ENCODE peak calls at places on chromosomes 5 and 9, in ten cellular contexts. One of them, this sample, is unnamed.
A peak's percentile ranks its signal among the peaks of the same experiment; 100 is the strongest.

GRCh38 chr5:61941637-61942036 is 364.4 kb upstream of the KIF2A start:
- DNase-seq in B cell: no peak
- DNase-seq in OCI-LY7: no peak
- DNase-seq in vagina: no peak
- DNase-seq in A549: no peak
- DNase-seq in brain microvascular endothelial cell: no peak
- DNase-seq in CD8-positive, alpha-beta T cell: no peak
- DNase-seq in neural crest cell: no peak
- DNase-seq in HCT116: no peak
- DNase-seq in prostate gland: no peak
- DNase-seq in this sample: no peak

GRCh38 chr5:113276001-113276400 is 158.8 kb downstream of the TSSK1B start:
- DNase-seq in B cell: no peak
- DNase-seq in OCI-LY7: no peak
- DNase-seq in vagina: no peak
- DNase-seq in A549: no peak
- DNase-seq in brain microvascular endothelial cell: no peak
- DNase-seq in CD8-positive, alpha-beta T cell: no peak
- DNase-seq in neural crest cell: no peak
- DNase-seq in HCT116: no peak
- DNase-seq in prostate gland: no peak
- DNase-seq in this sample: no peak

GRCh38 chr5:143040622-143041021 is 270.4 kb downstream of the ARHGAP26 start:
- DNase-seq in B cell: no peak
- DNase-seq in OCI-LY7: no peak
- DNase-seq in vagina: no peak
- DNase-seq in A549: no peak
- DNase-seq in brain microvascular endothelial cell: no peak
- DNase-seq in CD8-positive, alpha-beta T cell: no peak
- DNase-seq in neural crest cell: no peak
- DNase-seq in HCT116: no peak
- DNase-seq in prostate gland: no peak
- DNase-seq in this sample: no peak

GRCh38 chr5:140497897-140498296 is 49.6 kb upstream of the EIF4EBP3 start:
- DNase-seq in B cell: no peak
- DNase-seq in OCI-LY7: no peak
- DNase-seq in vagina: no peak
- DNase-seq in A549: no peak
- DNase-seq in brain microvascular endothelial cell: no peak
- DNase-seq in CD8-positive, alpha-beta T cell: no peak
- DNase-seq in neural crest cell: no peak
- DNase-seq in HCT116: no peak
- DNase-seq in prostate gland: no peak
- DNase-seq in this sample: no peak

GRCh38 chr5:4855889-4856288 is 284.2 kb upstream of the ADAMTS16 start:
- DNase-seq in B cell: no peak
- DNase-seq in OCI-LY7: no peak
- DNase-seq in vagina: no peak
- DNase-seq in A549: no peak
- DNase-seq in brain microvascular endothelial cell: no peak
- DNase-seq in CD8-positive, alpha-beta T cell: no peak
- DNase-seq in neural crest cell: no peak
- DNase-seq in HCT116: no peak
- DNase-seq in prostate gland: no peak
- DNase-seq in this sample: no peak

GRCh38 chr5:104062495-104063377 is 500.1 kb upstream of the NUDT12 start:
- DNase-seq in B cell: no peak
- DNase-seq in OCI-LY7: no peak
- DNase-seq in vagina: no peak
- DNase-seq in A549: no peak
- DNase-seq in brain microvascular endothelial cell: no peak
- DNase-seq in CD8-positive, alpha-beta T cell: no peak
- DNase-seq in neural crest cell: no peak
- DNase-seq in HCT116: peak; percentile 34
- DNase-seq in prostate gland: no peak
- DNase-seq in this sample: no peak

GRCh38 chr9:97315550-97315949 is 8.1 kb downstream of the CCDC180 start:
- DNase-seq in B cell: no peak
- DNase-seq in OCI-LY7: no peak
- DNase-seq in vagina: peak; percentile 77
- DNase-seq in A549: no peak
- DNase-seq in brain microvascular endothelial cell: peak; percentile 30
- DNase-seq in CD8-positive, alpha-beta T cell: no peak
- DNase-seq in neural crest cell: no peak
- DNase-seq in HCT116: no peak
- DNase-seq in prostate gland: no peak
- DNase-seq in this sample: no peak

GRCh38 chr5:145681686-145682085 is 153.5 kb downstream of the PRELID2 start:
- DNase-seq in B cell: no peak
- DNase-seq in OCI-LY7: peak; percentile 78
- DNase-seq in vagina: no peak
- DNase-seq in A549: peak; percentile 71
- DNase-seq in brain microvascular endothelial cell: peak; percentile 85
- DNase-seq in CD8-positive, alpha-beta T cell: no peak
- DNase-seq in neural crest cell: peak; percentile 41
- DNase-seq in HCT116: peak; percentile 75
- DNase-seq in prostate gland: peak; percentile 22
- DNase-seq in this sample: peak; percentile 49

GRCh38 chr9:78668148-78668825 is 371.4 kb downstream of the PSAT1 start:
- DNase-seq in B cell: no peak
- DNase-seq in OCI-LY7: no peak
- DNase-seq in vagina: no peak
- DNase-seq in A549: no peak
- DNase-seq in brain microvascular endothelial cell: no peak
- DNase-seq in CD8-positive, alpha-beta T cell: no peak
- DNase-seq in neural crest cell: no peak
- DNase-seq in HCT116: peak; percentile 34
- DNase-seq in prostate gland: no peak
- DNase-seq in this sample: no peak

GRCh38 chr9:134288731-134289130 is 37.5 kb upstream of the RXRA start:
- DNase-seq in B cell: no peak
- DNase-seq in OCI-LY7: no peak
- DNase-seq in vagina: no peak
- DNase-seq in A549: no peak
- DNase-seq in brain microvascular endothelial cell: no peak
- DNase-seq in CD8-positive, alpha-beta T cell: no peak
- DNase-seq in neural crest cell: no peak
- DNase-seq in HCT116: no peak
- DNase-seq in prostate gland: no peak
- DNase-seq in this sample: no peak

GRCh38 chr9:134290603-134291451 is 35.4 kb upstream of the RXRA start:
- DNase-seq in B cell: no peak
- DNase-seq in OCI-LY7: no peak
- DNase-seq in vagina: no peak
- DNase-seq in A549: no peak
- DNase-seq in brain microvascular endothelial cell: no peak
- DNase-seq in CD8-positive, alpha-beta T cell: no peak
- DNase-seq in neural crest cell: no peak
- DNase-seq in HCT116: no peak
- DNase-seq in prostate gland: no peak
- DNase-seq in this sample: no peak

GRCh38 chr9:134291452-134291881 is 34.8 kb upstream of the RXRA start:
- DNase-seq in B cell: no peak
- DNase-seq in OCI-LY7: no peak
- DNase-seq in vagina: no peak
- DNase-seq in A549: no peak
- DNase-seq in brain microvascular endothelial cell: no peak
- DNase-seq in CD8-positive, alpha-beta T cell: no peak
- DNase-seq in neural crest cell: no peak
- DNase-seq in HCT116: no peak
- DNase-seq in prostate gland: no peak
- DNase-seq in this sample: no peak

GRCh38 chr9:134287591-134288518 is 38.4 kb upstream of the RXRA start:
- DNase-seq in B cell: no peak
- DNase-seq in OCI-LY7: no peak
- DNase-seq in vagina: no peak
- DNase-seq in A549: no peak
- DNase-seq in brain microvascular endothelial cell: no peak
- DNase-seq in CD8-positive, alpha-beta T cell: no peak
- DNase-seq in neural crest cell: no peak
- DNase-seq in HCT116: no peak
- DNase-seq in prostate gland: no peak
- DNase-seq in this sample: no peak

GRCh38 chr9:134289241-134289875 is 36.9 kb upstream of the RXRA start:
- DNase-seq in B cell: no peak
- DNase-seq in OCI-LY7: no peak
- DNase-seq in vagina: no peak
- DNase-seq in A549: no peak
- DNase-seq in brain microvascular endothelial cell: no peak
- DNase-seq in CD8-positive, alpha-beta T cell: no peak
- DNase-seq in neural crest cell: no peak
- DNase-seq in HCT116: no peak
- DNase-seq in prostate gland: no peak
- DNase-seq in this sample: no peak
- TF ChIP-seq CTCF in B cell: no peak
- TF ChIP-seq CTCF in OCI-LY7: no peak
- TF ChIP-seq CTCF in vagina: no peak
- TF ChIP-seq CTCF in A549: no peak
- TF ChIP-seq CTCF in brain microvascular endothelial cell: no peak
- TF ChIP-seq CTCF in CD8-positive, alpha-beta T cell: no peak
- TF ChIP-seq CTCF in neural crest cell: no peak
- TF ChIP-seq CTCF in HCT116: no peak
- TF ChIP-seq CTCF in prostate gland: no peak
- TF ChIP-seq CTCF in this sample: no peak

GRCh38 chr5:39757121-39757520 is 332.3 kb upstream of the DAB2 start:
- DNase-seq in B cell: no peak
- DNase-seq in OCI-LY7: no peak
- DNase-seq in vagina: no peak
- DNase-seq in A549: no peak
- DNase-seq in brain microvascular endothelial cell: no peak
- DNase-seq in CD8-positive, alpha-beta T cell: no peak
- DNase-seq in neural crest cell: no peak
- DNase-seq in HCT116: no peak
- DNase-seq in prostate gland: no peak
- DNase-seq in this sample: no peak
- TF ChIP-seq CTCF in B cell: no peak
- TF ChIP-seq CTCF in OCI-LY7: no peak
- TF ChIP-seq CTCF in vagina: no peak
- TF ChIP-seq CTCF in A549: no peak
- TF ChIP-seq CTCF in brain microvascular endothelial cell: no peak
- TF ChIP-seq CTCF in CD8-positive, alpha-beta T cell: no peak
- TF ChIP-seq CTCF in neural crest cell: no peak
- TF ChIP-seq CTCF in HCT116: no peak
- TF ChIP-seq CTCF in prostate gland: no peak
- TF ChIP-seq CTCF in this sample: no peak

GRCh38 chr5:83922699-83923098 is 202.0 kb upstream of the HAPLN1 start:
- DNase-seq in B cell: no peak
- DNase-seq in OCI-LY7: no peak
- DNase-seq in vagina: no peak
- DNase-seq in A549: no peak
- DNase-seq in brain microvascular endothelial cell: no peak
- DNase-seq in CD8-positive, alpha-beta T cell: no peak
- DNase-seq in neural crest cell: no peak
- DNase-seq in HCT116: no peak
- DNase-seq in prostate gland: no peak
- DNase-seq in this sample: no peak
- TF ChIP-seq CTCF in B cell: no peak
- TF ChIP-seq CTCF in OCI-LY7: no peak
- TF ChIP-seq CTCF in vagina: no peak
- TF ChIP-seq CTCF in A549: no peak
- TF ChIP-seq CTCF in brain microvascular endothelial cell: peak; percentile 3
- TF ChIP-seq CTCF in CD8-positive, alpha-beta T cell: no peak
- TF ChIP-seq CTCF in neural crest cell: no peak
- TF ChIP-seq CTCF in HCT116: no peak
- TF ChIP-seq CTCF in prostate gland: no peak
- TF ChIP-seq CTCF in this sample: no peak

GRCh38 chr9:88741335-88741734 is 206.4 kb downstream of the NXNL2 start:
- DNase-seq in B cell: no peak
- DNase-seq in OCI-LY7: peak; percentile 18
- DNase-seq in vagina: no peak
- DNase-seq in A549: no peak
- DNase-seq in brain microvascular endothelial cell: no peak
- DNase-seq in CD8-positive, alpha-beta T cell: no peak
- DNase-seq in neural crest cell: no peak
- DNase-seq in HCT116: no peak
- DNase-seq in prostate gland: no peak
- DNase-seq in this sample: peak; percentile 14
- TF ChIP-seq CTCF in B cell: no peak
- TF ChIP-seq CTCF in OCI-LY7: peak; percentile 79
- TF ChIP-seq CTCF in vagina: no peak
- TF ChIP-seq CTCF in A549: peak; percentile 44
- TF ChIP-seq CTCF in brain microvascular endothelial cell: peak; percentile 70
- TF ChIP-seq CTCF in CD8-positive, alpha-beta T cell: no peak
- TF ChIP-seq CTCF in neural crest cell: peak; percentile 52
- TF ChIP-seq CTCF in HCT116: peak; percentile 62
- TF ChIP-seq CTCF in prostate gland: no peak
- TF ChIP-seq CTCF in this sample: peak; percentile 48